ENCODE peak calls at places on chromosomes 1 and 21, in four cellular contexts. One of them, this sample, is unnamed.

GRCh38 chr1:66156144-66156543 is 363.4 kb downstream of the PDE4B start:
- DNase-seq in fibroblast of mammary gland: no peak
- DNase-seq in upper lobe of right lung: no peak
- DNase-seq in mesothelial cell of epicardium: no peak
- DNase-seq in this sample: no peak

GRCh38 chr1:6599141-6599975 is 3.3 kb downstream of the KLHL21 start:
- DNase-seq in upper lobe of right lung: no peak
- DNase-seq in mesothelial cell of epicardium: no peak
- DNase-seq in fibroblast of mammary gland: peak; percentile 55
- DNase-seq in this sample: no peak

GRCh38 chr1:171418546-171418945 is 66.8 kb upstream of the PRRC2C start:
- DNase-seq in fibroblast of mammary gland: no peak
- DNase-seq in mesothelial cell of epicardium: no peak
- DNase-seq in upper lobe of right lung: no peak
- DNase-seq in this sample: no peak

GRCh38 chr1:197994907-197995407 is 77.8 kb downstream of the LHX9 start:
- DNase-seq in mesothelial cell of epicardium: no peak
- DNase-seq in fibroblast of mammary gland: no peak
- DNase-seq in upper lobe of right lung: no peak
- DNase-seq in this sample: no peak

GRCh38 chr1:172002725-172003345 is 161.5 kb downstream of the DNM3 start:
- DNase-seq in fibroblast of mammary gland: peak; percentile 73
- DNase-seq in upper lobe of right lung: no peak
- DNase-seq in mesothelial cell of epicardium: no peak
- DNase-seq in this sample: peak; percentile 20

GRCh38 chr1:54245501-54245900 is 45.5 kb downstream of the MRPL37 start:
- DNase-seq in fibroblast of mammary gland: peak; percentile 11
- DNase-seq in upper lobe of right lung: no peak
- DNase-seq in mesothelial cell of epicardium: no peak
- DNase-seq in this sample: no peak

GRCh38 chr1:171257207-171258052 is 9.1 kb downstream of the FMO1 start:
- DNase-seq in fibroblast of mammary gland: peak; percentile 88
- DNase-seq in mesothelial cell of epicardium: no peak
- DNase-seq in upper lobe of right lung: no peak
- DNase-seq in this sample: no peak

GRCh38 chr1:22619252-22619651 is 17.2 kb upstream of the C1QA start:
- DNase-seq in mesothelial cell of epicardium: no peak
- DNase-seq in upper lobe of right lung: no peak
- DNase-seq in fibroblast of mammary gland: no peak
- DNase-seq in this sample: no peak

GRCh38 chr1:18004257-18004656 is 103.3 kb upstream of the IGSF21 start:
- DNase-seq in fibroblast of mammary gland: no peak
- DNase-seq in mesothelial cell of epicardium: no peak
- DNase-seq in upper lobe of right lung: no peak
- DNase-seq in this sample: no peak

GRCh38 chr1:197674286-197674685 is 101.0 kb downstream of the DENND1B start:
- DNase-seq in mesothelial cell of epicardium: no peak
- DNase-seq in upper lobe of right lung: no peak
- DNase-seq in fibroblast of mammary gland: no peak
- DNase-seq in this sample: no peak

GRCh38 chr1:7541629-7542028 is 229.5 kb upstream of the VAMP3 start:
- DNase-seq in fibroblast of mammary gland: no peak
- DNase-seq in upper lobe of right lung: no peak
- DNase-seq in mesothelial cell of epicardium: no peak
- DNase-seq in this sample: no peak

GRCh38 chr1:113057006-113057405 is 16.0 kb upstream of the LRIG2 start:
- DNase-seq in upper lobe of right lung: no peak
- DNase-seq in mesothelial cell of epicardium: no peak
- DNase-seq in fibroblast of mammary gland: no peak
- DNase-seq in this sample: no peak

GRCh38 chr1:15852036-15852827 is 4.7 kb downstream of the SPEN start:
- DNase-seq in fibroblast of mammary gland: no peak
- DNase-seq in upper lobe of right lung: no peak
- DNase-seq in mesothelial cell of epicardium: no peak
- DNase-seq in this sample: no peak

GRCh38 chr1:85427844-85428243 is 37.1 kb downstream of the DDAH1 start:
- DNase-seq in mesothelial cell of epicardium: no peak
- DNase-seq in upper lobe of right lung: no peak
- DNase-seq in fibroblast of mammary gland: no peak
- DNase-seq in this sample: no peak

GRCh38 chr1:227864882-227865281 is 49.4 kb downstream of the PRSS38 start:
- DNase-seq in fibroblast of mammary gland: no peak
- DNase-seq in mesothelial cell of epicardium: no peak
- DNase-seq in upper lobe of right lung: no peak
- DNase-seq in this sample: no peak

GRCh38 chr1:59730302-59730701 is 84.4 kb upstream of the HOOK1 start:
- DNase-seq in upper lobe of right lung: no peak
- DNase-seq in mesothelial cell of epicardium: no peak
- DNase-seq in fibroblast of mammary gland: peak; percentile 91
- DNase-seq in this sample: no peak

GRCh38 chr1:84721152-84721551 is 30.9 kb upstream of the SSX2IP start:
- DNase-seq in mesothelial cell of epicardium: no peak
- DNase-seq in upper lobe of right lung: no peak
- DNase-seq in fibroblast of mammary gland: peak; percentile 80
- DNase-seq in this sample: no peak

GRCh38 chr1:63980706-63981407 is 207.0 kb downstream of the ROR1 start:
- DNase-seq in fibroblast of mammary gland: no peak
- DNase-seq in upper lobe of right lung: no peak
- DNase-seq in mesothelial cell of epicardium: no peak
- DNase-seq in this sample: no peak

GRCh38 chr21:29436143-29436542 is 137.4 kb downstream of the BACH1 start:
- DNase-seq in mesothelial cell of epicardium: no peak
- DNase-seq in upper lobe of right lung: no peak
- DNase-seq in fibroblast of mammary gland: peak; percentile 60
- DNase-seq in this sample: no peak

GRCh38 chr1:151702936-151703335 is 13.7 kb downstream of the CELF3 start:
- DNase-seq in upper lobe of right lung: no peak
- DNase-seq in fibroblast of mammary gland: no peak
- DNase-seq in mesothelial cell of epicardium: no peak
- DNase-seq in this sample: no peak

GRCh38 chr1:51567653-51568052 is 48.6 kb upstream of the EPS15 start:
- DNase-seq in upper lobe of right lung: no peak
- DNase-seq in fibroblast of mammary gland: peak; percentile 98
- DNase-seq in mesothelial cell of epicardium: no peak
- DNase-seq in this sample: no peak

GRCh38 chr1:240232548-240232947 is 140.9 kb downstream of the FMN2 start:
- DNase-seq in fibroblast of mammary gland: peak; percentile 71
- DNase-seq in mesothelial cell of epicardium: no peak
- DNase-seq in upper lobe of right lung: no peak
- DNase-seq in this sample: no peak

GRCh38 chr1:34796990-34797389 is 4.2 kb downstream of the GJA4 start:
- DNase-seq in fibroblast of mammary gland: no peak
- DNase-seq in mesothelial cell of epicardium: no peak
- DNase-seq in upper lobe of right lung: no peak
- DNase-seq in this sample: no peak

GRCh38 chr1:59261537-59261936 is 35.4 kb upstream of the FGGY start:
- DNase-seq in fibroblast of mammary gland: peak; percentile 85
- DNase-seq in mesothelial cell of epicardium: no peak
- DNase-seq in upper lobe of right lung: no peak
- DNase-seq in this sample: no peak

GRCh38 chr1:173717238-173717637 is 2.5 kb downstream of the KLHL20 start:
- DNase-seq in fibroblast of mammary gland: peak; percentile 1
- DNase-seq in upper lobe of right lung: no peak
- DNase-seq in mesothelial cell of epicardium: no peak
- DNase-seq in this sample: no peak

GRCh38 chr1:171743014-171743870 is 1.4 kb upstream of the VAMP4 start:
- DNase-seq in mesothelial cell of epicardium: no peak
- DNase-seq in fibroblast of mammary gland: peak; percentile 97
- DNase-seq in upper lobe of right lung: no peak
- DNase-seq in this sample: no peak

GRCh38 chr1:41616563-41616962 is 132.1 kb upstream of the EDN2 start:
- DNase-seq in upper lobe of right lung: no peak
- DNase-seq in mesothelial cell of epicardium: no peak
- DNase-seq in fibroblast of mammary gland: no peak
- DNase-seq in this sample: no peak

GRCh38 chr1:55289614-55290013 is 74.5 kb upstream of the USP24 start:
- DNase-seq in upper lobe of right lung: no peak
- DNase-seq in fibroblast of mammary gland: no peak
- DNase-seq in mesothelial cell of epicardium: no peak
- DNase-seq in this sample: no peak

GRCh38 chr1:193058529-193059281 is 455 bp downstream of the UCHL5 start:
- DNase-seq in fibroblast of mammary gland: peak; percentile 59
- DNase-seq in mesothelial cell of epicardium: peak; percentile 42
- DNase-seq in upper lobe of right lung: peak; percentile 81
- DNase-seq in this sample: no peak

GRCh38 chr1:199113265-199113869 is 474.5 kb downstream of the PTPRC start:
- DNase-seq in fibroblast of mammary gland: peak; percentile 80
- DNase-seq in mesothelial cell of epicardium: peak; percentile 41
- DNase-seq in upper lobe of right lung: peak; percentile 72
- DNase-seq in this sample: peak; percentile 38

GRCh38 chr1:158095737-158096335 is 84.9 kb upstream of the CD1D start:
- DNase-seq in mesothelial cell of epicardium: no peak
- DNase-seq in upper lobe of right lung: no peak
- DNase-seq in fibroblast of mammary gland: peak; percentile 48
- DNase-seq in this sample: no peak

GRCh38 chr1:220680085-220680687 is 10.0 kb upstream of the C1orf115 start:
- DNase-seq in mesothelial cell of epicardium: no peak
- DNase-seq in fibroblast of mammary gland: peak; percentile 50
- DNase-seq in upper lobe of right lung: no peak
- DNase-seq in this sample: no peak

GRCh38 chr21:41564871-41565281 is 56.9 kb upstream of the TMPRSS2 start:
- DNase-seq in upper lobe of right lung: no peak
- DNase-seq in fibroblast of mammary gland: peak; percentile 93
- DNase-seq in mesothelial cell of epicardium: no peak
- DNase-seq in this sample: no peak

GRCh38 chr1:25872708-25873107 is 2.8 kb downstream of the PAQR7 start:
- DNase-seq in upper lobe of right lung: no peak
- DNase-seq in fibroblast of mammary gland: no peak
- DNase-seq in mesothelial cell of epicardium: no peak
- DNase-seq in this sample: no peak

GRCh38 chr21:40622531-40622930 is 224.4 kb downstream of the DSCAM start:
- DNase-seq in upper lobe of right lung: no peak
- DNase-seq in fibroblast of mammary gland: no peak
- DNase-seq in mesothelial cell of epicardium: no peak
- DNase-seq in this sample: no peak

DNA sequence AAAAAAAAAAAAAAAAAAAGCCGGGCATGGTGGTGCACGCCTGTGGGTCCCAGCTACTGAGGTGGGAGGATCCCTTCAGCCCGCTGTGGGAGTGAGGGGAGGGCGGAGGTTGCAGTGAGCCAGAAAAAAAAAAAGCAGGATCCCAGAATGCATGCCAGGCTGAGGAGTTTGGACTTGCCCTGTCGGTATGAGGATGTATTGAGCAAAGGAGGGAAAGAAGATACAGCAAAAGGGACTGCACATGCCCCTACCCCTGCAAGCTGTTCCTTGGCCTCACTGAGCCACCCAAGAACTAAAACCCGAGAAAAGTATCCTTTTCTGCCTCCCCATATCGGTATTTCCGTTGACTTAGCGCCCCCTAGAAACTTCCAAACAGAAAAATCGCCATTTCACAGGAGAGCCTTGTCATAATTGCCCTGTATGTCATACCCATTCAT is 1.3 kb upstream of the GPATCH4 start:
- DNase-seq in mesothelial cell of epicardium: no peak
- DNase-seq in upper lobe of right lung: peak; percentile 5
- DNase-seq in fibroblast of mammary gland: peak; percentile 30
- DNase-seq in this sample: no peak
- TF ChIP-seq CTCF in mesothelial cell of epicardium: no peak
- TF ChIP-seq CTCF in upper lobe of right lung: peak; percentile 34
- TF ChIP-seq CTCF in fibroblast of mammary gland: peak; percentile 43
- TF ChIP-seq CTCF in this sample: peak; percentile 45

GRCh38 chr1:202176949-202177927 is 16.4 kb upstream of the LGR6 start:
- DNase-seq in fibroblast of mammary gland: no peak
- DNase-seq in upper lobe of right lung: no peak
- DNase-seq in mesothelial cell of epicardium: no peak
- DNase-seq in this sample: no peak
- TF ChIP-seq CTCF in fibroblast of mammary gland: no peak
- TF ChIP-seq CTCF in upper lobe of right lung: no peak
- TF ChIP-seq CTCF in mesothelial cell of epicardium: no peak
- TF ChIP-seq CTCF in this sample: no peak

GRCh38 chr1:209611771-209612570 is 28.5 kb downstream of the CAMK1G start:
- DNase-seq in mesothelial cell of epicardium: no peak
- DNase-seq in upper lobe of right lung: peak; percentile 9
- DNase-seq in fibroblast of mammary gland: no peak
- DNase-seq in this sample: no peak
- TF ChIP-seq CTCF in mesothelial cell of epicardium: no peak
- TF ChIP-seq CTCF in upper lobe of right lung: no peak
- TF ChIP-seq CTCF in fibroblast of mammary gland: no peak
- TF ChIP-seq CTCF in this sample: no peak

DNA sequence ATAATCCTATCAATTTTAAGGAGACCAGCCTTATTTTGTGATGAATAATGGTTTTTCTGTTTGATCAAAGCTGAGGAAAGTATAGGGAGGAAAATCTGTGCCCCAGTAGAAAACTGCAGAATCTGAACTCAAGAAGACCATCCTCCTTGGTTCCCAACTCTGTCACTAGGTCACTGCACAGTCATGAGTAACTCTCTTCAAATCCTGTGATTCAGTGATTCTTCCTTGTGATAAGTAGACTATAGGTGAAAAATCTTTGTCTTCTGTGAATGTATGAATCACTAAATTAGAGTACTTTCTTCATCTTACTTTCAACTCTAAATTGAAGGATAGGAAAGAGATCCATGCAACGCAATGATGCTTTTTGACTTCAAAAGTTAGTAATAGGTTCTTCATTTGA is 13.3 kb upstream of the OR2L5 start:
- DNase-seq in mesothelial cell of epicardium: no peak
- DNase-seq in upper lobe of right lung: no peak
- DNase-seq in fibroblast of mammary gland: no peak
- DNase-seq in this sample: no peak
- TF ChIP-seq CTCF in mesothelial cell of epicardium: no peak
- TF ChIP-seq CTCF in upper lobe of right lung: no peak
- TF ChIP-seq CTCF in fibroblast of mammary gland: no peak
- TF ChIP-seq CTCF in this sample: no peak

DNA sequence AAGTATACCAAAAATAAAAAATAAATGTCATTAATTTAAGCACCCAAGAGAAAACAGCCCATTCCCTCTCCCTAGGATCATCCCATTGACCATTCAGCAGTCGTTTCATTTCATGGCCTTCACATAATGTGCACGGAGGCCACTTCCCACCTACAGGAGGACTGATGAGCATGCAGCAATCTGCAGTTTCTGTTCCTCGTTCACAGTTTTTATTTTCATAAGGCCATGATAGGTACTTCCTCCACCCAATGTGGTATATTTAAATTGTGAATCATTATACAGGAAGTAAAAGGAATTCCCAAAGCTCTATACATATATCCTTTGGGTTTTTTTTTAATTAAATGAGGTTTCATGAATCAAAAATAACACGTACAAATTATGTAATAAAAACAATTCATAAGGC is 27.7 kb upstream of the SLC44A3 start:
- DNase-seq in upper lobe of right lung: no peak
- DNase-seq in fibroblast of mammary gland: peak; percentile 87
- DNase-seq in mesothelial cell of epicardium: no peak
- DNase-seq in this sample: no peak
- TF ChIP-seq CTCF in upper lobe of right lung: peak; percentile 28
- TF ChIP-seq CTCF in fibroblast of mammary gland: peak; percentile 47
- TF ChIP-seq CTCF in mesothelial cell of epicardium: no peak
- TF ChIP-seq CTCF in this sample: peak; percentile 43